ENCODE peak calls at places on chromosomes 4 and X, in nine cellular contexts. R, U, B, Q, A, Y, E, Z and V are unnamed samples.

GRCh38 chrX:30821116-30821515 is 67.9 kb downstream of the TAB3 start:
- DNase-seq in Q (no peak), E (no peak), Z (no peak), U (no peak), A (no peak), Y (no peak), B (no peak), R (no peak), V (peak; percentile 8)

GRCh38 chr4:4430492-4431195 is 43.7 kb downstream of the NSG1 start:
- DNase-seq in B (peak; percentile 29), Y (no peak), Q (peak; percentile 83), A (peak; percentile 42), U (no peak), E (peak; percentile 74), Z (no peak), R (peak; percentile 48), V (peak; percentile 79)

GRCh38 chr4:106021737-106022410 is 126.6 kb downstream of the NPNT start:
- DNase-seq in Q (no peak), B (no peak), Y (no peak), R (no peak), A (no peak), U (no peak), E (peak; percentile 5), Z (no peak), V (no peak)

GRCh38 chr4:159455675-159456235 is 352.9 kb downstream of the RAPGEF2 start:
- DNase-seq in Z (no peak), Y (no peak), Q (peak; percentile 57), E (peak; percentile 31), B (no peak), A (peak; percentile 8), U (no peak), R (peak; percentile 51), V (peak; percentile 76)

GRCh38 chrX:13387656-13388421 is 68.0 kb upstream of the ATXN3L start:
- DNase-seq in E (no peak), A (no peak), Z (no peak), R (no peak), Q (peak; percentile 60), B (no peak), U (no peak), Y (no peak), V (no peak)

GRCh38 chr4:125350736-125351135 is 36.0 kb downstream of the FAT4 start:
- DNase-seq in Z (no peak), Y (no peak), B (no peak), R (no peak), U (no peak), A (no peak), E (no peak), Q (no peak), V (no peak)

GRCh38 chr4:111838406-111838930 is 306.8 kb upstream of the FAM241A start:
- DNase-seq in R (no peak), U (no peak), B (no peak), Y (no peak), Z (no peak), A (no peak), Q (no peak), E (no peak), V (no peak)

GRCh38 chr4:139552908-139553307 is 3.1 kb downstream of the SETD7 start:
- DNase-seq in A (no peak), B (no peak), U (no peak), Z (no peak), Q (no peak), E (no peak), Y (peak; percentile 38), R (no peak), V (no peak)

GRCh38 chrX:107678957-107679740 is 50.8 kb downstream of the PRPS1 start:
- DNase-seq in Q (peak; percentile 87), A (no peak), E (no peak), Z (peak; percentile 83), R (peak; percentile 24), U (peak; percentile 89), B (peak; percentile 36), Y (peak; percentile 83), V (peak; percentile 20)

GRCh38 chrX:50635162-50635561 is 164.5 kb upstream of the DGKK start:
- DNase-seq in B (no peak), R (no peak), E (no peak), Z (no peak), Q (no peak), U (no peak), Y (no peak), A (no peak), V (no peak)

GRCh38 chr4:5708171-5708828 is at the start of gene EVC2:
- DNase-seq in U (peak; percentile 82), Y (peak; percentile 80), A (no peak), Z (peak; percentile 66), B (no peak), Q (peak; percentile 70), R (peak; percentile 27), E (no peak), V (no peak)

GRCh38 chr4:53497446-53498069 is 93.7 kb downstream of the LNX1 start:
- DNase-seq in Y (peak; percentile 48), R (no peak), U (peak; percentile 62), A (no peak), Q (peak; percentile 88), B (no peak), Z (no peak), E (no peak), V (no peak)

GRCh38 chr4:129092636-129093172 is 635 bp downstream of the SCLT1 start:
- DNase-seq in Q (peak; percentile 25), R (no peak), U (no peak), A (no peak), E (no peak), Z (no peak), B (no peak), Y (no peak), V (no peak)

GRCh38 chrX:28675173-28675572 is 87.9 kb downstream of the IL1RAPL1 start:
- DNase-seq in A (no peak), B (no peak), R (no peak), Q (no peak), Z (no peak), Y (no peak), E (no peak), U (no peak), V (no peak)